ENCODE peak calls at places on chromosomes 5 and 9, in eight cellular contexts. L is GM23248, W is MM.1S, V is SK-N-SH, M is PC-3, C is hepatocyte, R is HCT116, S is neural progenitor cell. Y is an unnamed sample.
A peak's percentile ranks its signal among the peaks of the same experiment; 100 is the strongest.

GRCh38 chr5:142221091-142221860 is 103.5 kb downstream of the SPRY4 start:
- DNase-seq in L (no peak), W (no peak), V (no peak), M (peak; percentile 28), C (no peak), R (no peak), S (no peak), Y (no peak)

GRCh38 chr5:89668821-89669220 is 740.7 kb downstream of the CETN3 start:
- DNase-seq in L (peak; percentile 29), W (no peak), V (no peak), M (no peak), C (no peak), R (no peak), S (no peak), Y (no peak)

GRCh38 chr9:78676623-78677022 is 379.7 kb downstream of the PSAT1 start:
- DNase-seq in L (peak; percentile 72), W (no peak), V (no peak), M (no peak), C (no peak), R (no peak), S (no peak), Y (no peak)

GRCh38 chr9:123347289-123348060 is 8.5 kb upstream of the CRB2 start:
- DNase-seq in L (peak; percentile 30), W (no peak), V (no peak), M (no peak), C (no peak), R (no peak), S (no peak), Y (no peak)

GRCh38 chr9:7246181-7246580 is 488.4 kb downstream of the KDM4C start:
- DNase-seq in L (no peak), W (no peak), V (no peak), M (no peak), C (no peak), R (no peak), S (no peak), Y (no peak)

GRCh38 chr5:139869042-139869790 is 73.6 kb downstream of the PSD2 start:
- DNase-seq in L (no peak), W (no peak), V (no peak), M (no peak), C (no peak), R (no peak), S (no peak), Y (no peak)

GRCh38 chr9:128159073-128159783 is 837 bp upstream of the BBLN start:
- DNase-seq in L (peak; percentile 12), W (peak; percentile 31), V (no peak), M (no peak), C (no peak), R (peak; percentile 18), S (no peak), Y (peak; percentile 31)

GRCh38 chr5:171269717-171270116 is 39.3 kb upstream of the TLX3 start:
- DNase-seq in L (peak; percentile 82), W (no peak), V (no peak), M (no peak), C (no peak), R (peak; percentile 6), S (no peak), Y (no peak)

GRCh38 chr9:111076043-111076442 is 37.8 kb upstream of the LPAR1 start:
- DNase-seq in L (no peak), W (no peak), V (no peak), M (no peak), C (no peak), R (no peak), S (no peak), Y (no peak)

GRCh38 chr5:78829811-78830499 is 155.2 kb downstream of the ARSB start:
- DNase-seq in L (no peak), W (no peak), V (peak; percentile 22), M (no peak), C (no peak), R (no peak), S (no peak), Y (no peak)

GRCh38 chr5:32531885-32532520 is 53.4 kb upstream of the SUB1 start:
- DNase-seq in L (peak; percentile 85), W (peak; percentile 65), V (no peak), M (peak; percentile 57), C (peak; percentile 71), R (no peak), S (no peak), Y (peak; percentile 18)

GRCh38 chr9:4143951-4144717 is 155.7 kb downstream of the GLIS3 start:
- DNase-seq in L (peak; percentile 78), W (no peak), V (no peak), M (peak; percentile 76), C (peak; percentile 53), R (no peak), S (peak; percentile 69), Y (no peak)

GRCh38 chr5:169272731-169273401 is 28.1 kb downstream of the SLIT3 start:
- DNase-seq in L (no peak), W (no peak), V (no peak), M (no peak), C (no peak), R (no peak), S (peak; percentile 63), Y (no peak)

GRCh38 chr9:130186839-130187522 is 14.8 kb downstream of the NCS1 start:
- DNase-seq in L (peak; percentile 89), W (no peak), V (peak; percentile 69), M (peak; percentile 75), C (peak; percentile 87), R (peak; percentile 71), S (peak; percentile 61), Y (no peak)

GRCh38 chr5:99177796-99178195 is 249.0 kb upstream of the CHD1 start:
- DNase-seq in L (no peak), W (no peak), V (no peak), M (no peak), C (no peak), R (no peak), S (no peak), Y (no peak)

DNA sequence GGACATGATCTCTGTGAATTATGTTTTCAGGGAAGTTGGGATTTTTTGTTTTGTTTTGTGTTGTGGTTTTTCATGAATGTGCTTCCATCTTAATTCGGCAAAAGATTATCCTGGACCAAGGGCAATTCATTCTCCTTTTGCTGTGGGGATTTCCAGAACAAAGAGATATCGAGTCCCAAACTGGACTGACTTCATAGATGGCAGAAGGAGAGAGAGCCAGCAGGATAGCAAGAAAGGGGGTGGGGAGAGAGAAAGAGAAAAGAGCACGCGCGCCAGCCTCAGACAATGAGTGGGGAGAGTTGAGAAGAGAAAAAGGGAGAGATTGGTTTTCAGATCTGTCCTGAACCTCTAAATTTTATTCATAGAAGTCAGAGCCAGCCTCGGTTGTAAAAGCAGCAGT is 55.4 kb upstream of the ALDH1B1 start:
- DNase-seq in L (no peak), W (no peak), V (no peak), M (no peak), C (no peak), R (no peak), S (no peak), Y (no peak)
- TF ChIP-seq EZH2phosphoT487 in L (no peak), W (no peak), V (no peak), M (no peak), C (no peak), R (no peak), S (no peak), Y (no peak)

GRCh38 chr5:152264656-152265055 is 140.4 kb downstream of the NMUR2 start:
- DNase-seq in L (no peak), W (no peak), V (no peak), M (peak; percentile 53), C (no peak), R (no peak), S (no peak), Y (no peak)

GRCh38 chr5:152262667-152263066 is 142.4 kb downstream of the NMUR2 start:
- DNase-seq in L (no peak), W (no peak), V (no peak), M (no peak), C (no peak), R (no peak), S (peak; percentile 19), Y (no peak)

GRCh38 chr5:152259702-152260101 is 145.4 kb downstream of the NMUR2 start:
- DNase-seq in L (no peak), W (no peak), V (no peak), M (no peak), C (no peak), R (no peak), S (no peak), Y (no peak)

GRCh38 chr5:152256580-152256979 is 148.5 kb downstream of the NMUR2 start:
- DNase-seq in L (no peak), W (no peak), V (no peak), M (no peak), C (no peak), R (no peak), S (no peak), Y (no peak)

GRCh38 chr5:152260940-152261339 is 144.1 kb downstream of the NMUR2 start:
- DNase-seq in L (no peak), W (no peak), V (no peak), M (no peak), C (no peak), R (no peak), S (no peak), Y (no peak)
- TF ChIP-seq EZH2phosphoT487 in L (no peak), W (no peak), V (no peak), M (no peak), C (no peak), R (no peak), S (no peak), Y (no peak)

GRCh38 chr5:92471861-92472260 is 1088.7 kb upstream of the ARRDC3 start:
- DNase-seq in L (no peak), W (no peak), V (no peak), M (no peak), C (no peak), R (no peak), S (no peak), Y (no peak)

GRCh38 chr5:92468307-92468706 is 1085.2 kb upstream of the ARRDC3 start:
- DNase-seq in L (no peak), W (no peak), V (no peak), M (no peak), C (no peak), R (no peak), S (no peak), Y (no peak)

GRCh38 chr5:92470770-92471169 is 1087.7 kb upstream of the ARRDC3 start:
- DNase-seq in L (no peak), W (no peak), V (no peak), M (no peak), C (no peak), R (no peak), S (no peak), Y (no peak)

GRCh38 chr5:92472981-92473566 is 1090.0 kb upstream of the ARRDC3 start:
- DNase-seq in L (no peak), W (no peak), V (no peak), M (no peak), C (no peak), R (no peak), S (no peak), Y (no peak)

GRCh38 chr5:92467695-92468094 is 1084.6 kb upstream of the ARRDC3 start:
- DNase-seq in L (no peak), W (no peak), V (no peak), M (no peak), C (no peak), R (no peak), S (no peak), Y (no peak)
- TF ChIP-seq EZH2phosphoT487 in L (no peak), W (no peak), V (no peak), M (no peak), C (no peak), R (no peak), S (no peak), Y (no peak)

DNA sequence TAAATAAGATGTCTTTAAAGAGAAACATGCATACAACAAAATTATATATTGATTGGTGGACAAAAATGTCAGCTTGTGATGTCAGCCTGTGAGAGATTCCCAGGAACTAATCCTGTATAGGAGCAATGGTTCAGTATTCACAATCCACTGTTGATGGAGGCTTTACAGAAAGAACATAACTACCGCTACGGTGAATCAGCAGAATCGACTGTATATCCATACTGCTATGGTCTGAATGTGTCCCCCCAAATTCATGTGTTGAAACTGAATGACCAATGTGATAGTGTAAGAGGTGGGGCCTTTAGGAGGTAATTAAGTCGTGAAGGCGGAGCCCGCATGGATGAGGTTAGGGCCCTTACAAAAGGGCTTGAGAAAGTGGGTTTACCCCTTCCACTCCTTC is 40.4 kb upstream of the TBC1D2 start:
- DNase-seq in L (no peak), W (no peak), V (no peak), M (no peak), C (no peak), R (no peak), S (no peak), Y (no peak)
- TF ChIP-seq EZH2phosphoT487 in L (no peak), W (no peak), V (no peak), M (no peak), C (no peak), R (no peak), S (no peak), Y (no peak)